ENCODE peak calls at places on chromosomes 12 and 14, in seven cellular contexts. H is lung, T is AG10803, O is dorsolateral prefrontal cortex, N is GM12865, W is stomach, U is SK-N-SH. B is an unnamed sample.

GRCh38 chr12:3777206-3777809 is 24.4 kb upstream of the CRACR2A start:
- DNase-seq in H (no peak), T (peak; percentile 50), O (no peak), N (peak; percentile 44), W (no peak), U (peak; percentile 61), B (no peak)

GRCh38 chr12:114335607-114336006 is 70.3 kb downstream of the TBX5 start:
- DNase-seq in H (no peak), T (no peak), O (no peak), N (no peak), W (no peak), U (no peak), B (no peak)

GRCh38 chr14:105437723-105438500 is 18.3 kb downstream of the MTA1 start:
- DNase-seq in H (no peak), T (no peak), O (no peak), N (no peak), W (no peak), U (no peak), B (no peak)

GRCh38 chr12:6476496-6476895 is 6.0 kb upstream of the VAMP1 start:
- DNase-seq in H (no peak), T (peak; percentile 85), O (no peak), N (no peak), W (no peak), U (no peak), B (no peak)

GRCh38 chr12:9793774-9794395 is 33.2 kb upstream of the CD69 start:
- DNase-seq in H (no peak), T (no peak), O (no peak), N (no peak), W (no peak), U (no peak), B (no peak)

GRCh38 chr12:52403561-52403960 is 2.6 kb downstream of the KRT82 start:
- DNase-seq in H (no peak), T (no peak), O (no peak), N (no peak), W (no peak), U (no peak), B (no peak)

GRCh38 chr14:30443368-30444007 is 115.5 kb upstream of the G2E3 start:
- DNase-seq in H (no peak), T (peak; percentile 36), O (no peak), N (peak; percentile 44), W (no peak), U (peak; percentile 11), B (no peak)

GRCh38 chr14:68089146-68089715 is 269.7 kb downstream of the RAD51B start:
- DNase-seq in H (no peak), T (no peak), O (no peak), N (no peak), W (no peak), U (no peak), B (no peak)

GRCh38 chr12:92570056-92570753 is 132.6 kb upstream of the PLEKHG7 start:
- DNase-seq in H (peak; percentile 46), T (peak; percentile 82), O (no peak), N (peak; percentile 86), W (peak; percentile 61), U (peak; percentile 49), B (no peak)

GRCh38 chr14:61444215-61444768 is 122.9 kb downstream of the PRKCH start:
- DNase-seq in H (peak; percentile 39), T (no peak), O (no peak), N (peak; percentile 84), W (no peak), U (no peak), B (no peak)

GRCh38 chr12:122537021-122537420 is 10.0 kb downstream of the KNTC1 start:
- DNase-seq in H (no peak), T (no peak), O (no peak), N (no peak), W (no peak), U (no peak), B (no peak)

GRCh38 chr14:32129124-32129523 is 52.0 kb downstream of the ARHGAP5 start:
- DNase-seq in H (no peak), T (peak; percentile 66), O (no peak), N (no peak), W (no peak), U (no peak), B (no peak)

GRCh38 chr12:77204055-77204454 is 138.7 kb upstream of the E2F7 start:
- DNase-seq in H (no peak), T (no peak), O (no peak), N (peak; percentile 4), W (no peak), U (no peak), B (no peak)
- TF ChIP-seq CTCF in H (no peak), T (no peak), O (no peak), N (no peak), W (no peak), U (peak; percentile 22), B (no peak)

DNA sequence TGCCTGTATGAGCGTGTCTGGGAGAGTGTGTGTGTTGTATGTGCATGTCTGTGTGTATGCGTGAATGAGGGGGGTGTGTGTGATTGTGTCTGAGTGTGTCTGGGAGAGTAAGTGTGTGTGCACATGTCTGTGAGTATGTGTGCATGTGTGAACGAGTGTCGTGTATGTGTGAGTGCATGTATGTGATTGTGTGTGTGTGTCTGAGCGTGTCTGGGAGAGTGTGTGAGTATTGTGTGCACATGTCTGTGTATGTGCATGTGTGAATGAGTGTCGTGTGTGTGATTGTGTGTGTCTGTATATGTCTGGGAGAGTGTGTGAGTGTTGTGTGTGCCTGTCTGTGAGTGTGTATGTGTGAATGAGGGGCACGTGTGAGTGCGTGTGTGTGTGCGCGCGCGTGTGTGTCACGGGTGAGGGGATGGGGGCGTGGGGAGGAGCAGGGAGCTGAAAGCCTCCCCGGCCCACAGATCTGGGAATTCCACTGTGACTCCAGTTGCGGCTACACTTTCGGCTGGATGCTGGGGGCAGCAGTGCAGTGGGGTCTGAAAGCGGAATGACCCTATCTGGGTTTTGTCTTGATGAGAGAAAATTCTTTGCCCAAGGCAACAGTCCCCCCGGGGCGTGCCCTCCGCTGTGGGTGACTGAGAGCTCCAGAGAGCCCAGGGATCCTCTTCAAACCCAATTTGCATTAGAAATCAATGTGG is 138.1 kb upstream of the MED13L start:
- DNase-seq in H (no peak), T (no peak), O (no peak), N (no peak), W (no peak), U (no peak), B (no peak)
- H3K4me3 ChIP-seq in H (no peak overlapping the region), T (no peak overlapping the region), O (no peak overlapping the region), N (no peak overlapping the region), W (no peak overlapping the region), U (no peak overlapping the region), B (no peak overlapping the region)

GRCh38 chr14:36863271-36863670 is 201.6 kb downstream of the PAX9 start:
- DNase-seq in H (no peak), T (no peak), O (no peak), N (no peak), W (no peak), U (no peak), B (no peak)
- TF ChIP-seq CTCF in H (no peak), T (peak; percentile 17), O (no peak), N (no peak), W (no peak), U (no peak), B (no peak)

GRCh38 chr14:23070262-23071129 is 13.2 kb upstream of the CDH24 start:
- DNase-seq in H (no peak), T (no peak), O (no peak), N (no peak), W (no peak), U (no peak), B (no peak)
- H3K4me3 ChIP-seq in H (peak overlapping the region; percentile 12), T (peak overlapping the region; percentile 92), O (peak overlapping the region; percentile 79), N (peak overlapping the region; percentile 87), W (peak overlapping the region; percentile 61), U (peak overlapping the region; percentile 63), B (peak overlapping the region; percentile 74)

DNA sequence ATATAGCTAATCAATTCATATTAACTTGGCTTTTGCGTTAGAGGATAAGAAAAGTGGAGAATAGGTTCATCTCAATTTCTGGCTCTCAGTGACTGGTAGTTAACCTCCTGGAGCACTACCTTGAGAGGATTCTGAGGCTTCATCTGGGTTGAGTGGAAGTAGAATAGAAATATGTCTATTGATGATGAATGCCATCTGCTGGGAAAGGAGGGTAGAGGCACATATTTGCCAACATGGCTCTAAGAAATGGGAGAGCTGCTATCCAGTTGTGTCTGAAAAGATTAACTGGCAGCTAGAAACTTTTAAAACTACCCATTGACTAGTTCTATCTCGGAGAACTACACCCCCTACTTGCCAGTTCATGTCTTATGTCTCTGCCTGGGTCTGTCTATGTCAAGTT is 530.1 kb downstream of the NRXN3 start:
- DNase-seq in H (no peak), T (peak; percentile 4), O (no peak), N (no peak), W (no peak), U (no peak), B (no peak)
- TF ChIP-seq CTCF in H (no peak), T (peak; percentile 41), O (no peak), N (no peak), W (no peak), U (no peak), B (no peak)

DNA sequence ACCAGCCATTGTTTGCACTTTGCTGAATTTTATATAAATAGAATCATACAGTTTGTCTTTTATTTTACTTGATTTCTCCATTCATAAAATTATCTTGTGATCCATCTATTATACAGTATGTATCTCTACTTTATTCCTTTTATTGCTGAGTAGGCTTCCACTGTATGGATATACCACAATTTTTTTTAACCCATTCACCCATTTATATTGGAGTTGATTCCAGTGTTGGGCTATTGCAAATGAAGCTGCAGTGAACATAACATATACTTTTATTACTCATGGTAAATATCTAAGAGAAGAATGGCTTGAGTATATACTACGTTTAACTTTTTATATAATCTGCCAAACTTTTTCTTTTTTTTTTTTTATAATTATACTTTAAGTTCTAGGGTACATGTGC is 463.6 kb downstream of the ETNK1 start:
- DNase-seq in H (no peak), T (no peak), O (no peak), N (no peak), W (no peak), U (no peak), B (no peak)
- H3K4me3 ChIP-seq in H (no peak overlapping the region), T (no peak overlapping the region), O (no peak overlapping the region), N (no peak overlapping the region), W (no peak overlapping the region), U (no peak overlapping the region), B (no peak overlapping the region)

B was measured in right lobe of liver.